ENCODE peak calls at places on chromosomes 3 and 15, in eight cellular contexts. Q is sigmoid colon, F is DMS153, I is M059J, A is astrocyte of the hippocampus, R is left ventricle myocardium inferior, H is esophagus squamous epithelium, W is aorta. E is an unnamed sample.

GRCh38 chr3:143436231-143436930 is 316.8 kb downstream of the CHST2 start:
- DNase-seq in I (peak), Q (no peak), R (no peak), A (no peak), W (no peak), F (no peak), H (no peak), E (no peak)

GRCh38 chr3:137770821-137771399 is 6.8 kb downstream of the SOX14 start:
- DNase-seq in Q (no peak), H (no peak), I (peak), R (no peak), W (no peak), A (no peak), F (no peak), E (no peak)

GRCh38 chr3:45753095-45753494 is 43.2 kb downstream of the SLC6A20 start:
- DNase-seq in R (no peak), F (no peak), I (no peak), Q (no peak), W (no peak), H (no peak), A (no peak), E (no peak)

GRCh38 chr3:100099621-100100020 is 14.7 kb downstream of the FILIP1L start:
- DNase-seq in H (no peak), I (peak), W (no peak), A (peak), R (no peak), Q (no peak), F (no peak), E (no peak)

GRCh38 chr15:71252036-71252898 is 137.0 kb downstream of the THSD4 start:
- DNase-seq in Q (no peak), A (peak), H (no peak), R (no peak), F (no peak), I (peak), W (no peak), E (no peak)

GRCh38 chr3:191502583-191502982 is 41.6 kb downstream of the PYDC2 start:
- DNase-seq in A (peak), Q (no peak), W (no peak), R (no peak), I (peak), F (no peak), H (no peak), E (no peak)

GRCh38 chr3:171810278-171811058 is at the start of gene PLD1:
- DNase-seq in R (peak), H (no peak), I (no peak), A (no peak), W (no peak), Q (peak), F (peak), E (peak)

GRCh38 chr15:63160638-63161037 is 3.4 kb upstream of the RPS27L start:
- DNase-seq in I (no peak), F (no peak), H (no peak), W (no peak), A (no peak), R (no peak), Q (no peak), E (no peak)

GRCh38 chr3:13654330-13655073 is 105.6 kb downstream of the FBLN2 start:
- DNase-seq in F (no peak), W (no peak), R (no peak), Q (no peak), A (peak), H (no peak), I (no peak), E (no peak)

GRCh38 chr3:148971819-148972218 is 19.5 kb upstream of the GYG1 start:
- DNase-seq in F (no peak), H (no peak), A (peak), I (peak), R (no peak), W (no peak), Q (peak), E (no peak)

GRCh38 chr3:192902481-192903023 is 15.1 kb downstream of the MB21D2 start:
- DNase-seq in W (no peak), Q (no peak), A (no peak), H (no peak), F (no peak), R (no peak), I (no peak), E (no peak)

GRCh38 chr3:99867594-99868437 is 50.2 kb downstream of the CMSS1 start:
- DNase-seq in W (no peak), H (no peak), I (no peak), A (no peak), R (no peak), F (no peak), Q (no peak), E (no peak)

GRCh38 chr15:41843571-41843970 is 4.9 kb downstream of the PLA2G4B start:
- DNase-seq in F (no peak), I (no peak), W (no peak), R (no peak), Q (no peak), H (no peak), A (no peak), E (no peak)

GRCh38 chr3:57825116-57825515 is 69.0 kb downstream of the SLMAP start:
- DNase-seq in A (no peak), R (no peak), W (no peak), Q (no peak), I (no peak), F (no peak), H (no peak), E (no peak)

GRCh38 chr15:99057697-99058420 is 47.0 kb upstream of the SYNM start:
- DNase-seq in Q (peak), R (peak), A (no peak), F (no peak), H (no peak), W (no peak), I (no peak), E (no peak)

GRCh38 chr3:24963762-24964625 is 464.1 kb upstream of the RARB start:
- DNase-seq in R (no peak), F (no peak), H (no peak), W (no peak), Q (no peak), A (peak), I (peak), E (peak)

GRCh38 chr3:126056123-126056522 is 27.8 kb downstream of the SLC41A3 start:
- DNase-seq in F (no peak), H (no peak), W (no peak), Q (no peak), R (no peak), A (no peak), I (no peak), E (no peak)

GRCh38 chr3:110799236-110799635 is 272.4 kb upstream of the NECTIN3 start:
- DNase-seq in F (no peak), I (peak), R (no peak), W (no peak), Q (no peak), A (no peak), H (no peak), E (no peak)

GRCh38 chr15:41932101-41932500 is 38.2 kb upstream of the SPTBN5 start:
- DNase-seq in I (no peak), R (no peak), Q (no peak), A (no peak), F (no peak), W (no peak), H (no peak), E (no peak)

GRCh38 chr15:25710184-25710583 is 152.9 kb downstream of the ATP10A start:
- DNase-seq in R (peak), A (peak), H (no peak), I (no peak), W (peak), Q (peak), F (no peak), E (no peak)

GRCh38 chr3:148727242-148727641 is 29.5 kb downstream of the AGTR1 start:
- DNase-seq in Q (no peak), A (peak), I (peak), F (peak), H (no peak), W (no peak), R (no peak), E (peak)

GRCh38 chr3:10753964-10754363 is 62.1 kb upstream of the SLC6A11 start:
- DNase-seq in R (peak), F (no peak), H (no peak), W (no peak), A (peak), Q (no peak), I (peak), E (no peak)

GRCh38 chr3:49868951-49869454 is 703 bp downstream of the CAMKV start:
- DNase-seq in A (no peak), Q (no peak), R (no peak), I (no peak), W (no peak), H (no peak), F (no peak), E (no peak)

GRCh38 chr3:4825572-4826236 is 153.5 kb upstream of the BHLHE40 start:
- DNase-seq in Q (no peak), F (no peak), A (no peak), H (no peak), R (peak), W (no peak), I (no peak), E (no peak)

GRCh38 chr3:101781166-101781565 is 2.2 kb downstream of the NXPE3 start:
- DNase-seq in Q (no peak), R (no peak), F (no peak), W (no peak), A (peak), H (no peak), I (peak), E (no peak)

GRCh38 chr15:76987896-76988860 is 6.7 kb upstream of the PSTPIP1 start:
- DNase-seq in A (no peak), I (no peak), H (no peak), F (no peak), W (peak), Q (peak), R (peak), E (no peak)

GRCh38 chr3:23183731-23184130 is 19.4 kb upstream of the UBE2E2 start:
- DNase-seq in H (no peak), F (no peak), W (no peak), I (peak), Q (no peak), A (peak), R (no peak), E (no peak)

GRCh38 chr3:121718205-121718846 is 31.2 kb downstream of the GOLGB1 start:
- DNase-seq in I (no peak), F (no peak), R (no peak), H (no peak), W (no peak), A (no peak), Q (no peak), E (no peak)

GRCh38 chr3:9028134-9028533 is 64.9 kb upstream of the RAD18 start:
- DNase-seq in Q (peak), H (no peak), F (no peak), R (peak), I (peak), W (peak), A (peak), E (no peak)

GRCh38 chr3:58576716-58577115 is 475 bp downstream of the FAM107A start:
- DNase-seq in W (no peak), Q (no peak), R (no peak), H (no peak), A (no peak), I (no peak), F (no peak), E (no peak)

GRCh38 chr15:59443341-59444081 is 5.5 kb downstream of the FAM81A start:
- DNase-seq in F (no peak), W (no peak), A (no peak), H (no peak), Q (no peak), I (no peak), R (no peak), E (no peak)

GRCh38 chr3:141795719-141796435 is 32.7 kb downstream of the GRK7 start:
- DNase-seq in W (peak), I (no peak), H (no peak), Q (peak), F (no peak), A (no peak), R (peak), E (peak)

GRCh38 chr15:42808921-42809320 is 72.0 kb upstream of the CDAN1 start:
- DNase-seq in F (no peak), R (no peak), I (no peak), Q (no peak), H (no peak), W (no peak), A (no peak), E (peak)